ENCODE peak calls at places on chromosome 16, in seven cellular contexts. S is PC-9; Q is cardiac fibroblast; Y is testis; M is sigmoid colon; C is AG10803; O is CD8-positive, alpha-beta T cell. G is an unnamed sample.
A peak's percentile ranks its signal among the peaks of the same experiment; 100 is the strongest.

GRCh38 chr16:30678586-30678970 is 20.3 kb downstream of the FBRS start:
- DNase-seq in S (no peak), Q (no peak), Y (no peak), M (no peak), C (no peak), O (no peak), G (no peak)

GRCh38 chr16:27355610-27356009 is 41.8 kb downstream of the IL4R start:
- DNase-seq in S (no peak), Q (peak; percentile 71), Y (peak; percentile 77), M (peak; percentile 82), C (peak; percentile 37), O (no peak), G (no peak)

GRCh38 chr16:87765473-87765775 is 362 bp downstream of the KLHDC4 start:
- DNase-seq in S (no peak), Q (no peak), Y (no peak), M (no peak), C (no peak), O (peak; percentile 77), G (no peak)

GRCh38 chr16:18932243-18932997 is 6.2 kb upstream of the SMG1 start:
- DNase-seq in S (no peak), Q (peak; percentile 80), Y (no peak), M (no peak), C (peak; percentile 75), O (no peak), G (peak; percentile 4)

GRCh38 chr16:70737377-70738082 is 51.7 kb upstream of the MTSS2 start:
- DNase-seq in S (no peak), Q (peak; percentile 59), Y (no peak), M (peak; percentile 91), C (peak; percentile 99), O (peak; percentile 88), G (peak; percentile 78)

GRCh38 chr16:50169555-50170096 is 16.5 kb downstream of the TENT4B start:
- DNase-seq in S (no peak), Q (no peak), Y (no peak), M (no peak), C (no peak), O (no peak), G (no peak)

GRCh38 chr16:4637501-4638166 is 13.0 kb downstream of the MGRN1 start:
- DNase-seq in S (no peak), Q (no peak), Y (no peak), M (no peak), C (no peak), O (no peak), G (no peak)

GRCh38 chr16:52471650-52472370 is 75.1 kb downstream of the TOX3 start:
- DNase-seq in S (no peak), Q (no peak), Y (no peak), M (no peak), C (no peak), O (no peak), G (no peak)

GRCh38 chr16:3950343-3951193 is 70.1 kb upstream of the CREBBP start:
- DNase-seq in S (no peak), Q (peak; percentile 98), Y (peak; percentile 85), M (peak; percentile 95), C (peak; percentile 99), O (no peak), G (peak; percentile 95)

GRCh38 chr16:74774223-74775139 is at the start of gene FA2H:
- DNase-seq in S (peak; percentile 84), Q (no peak), Y (peak; percentile 84), M (peak; percentile 73), C (no peak), O (peak; percentile 64), G (no peak)

GRCh38 chr16:29198231-29198630 is 208.3 kb downstream of the NPIPB11 start:
- DNase-seq in S (no peak), Q (no peak), Y (no peak), M (no peak), C (no peak), O (no peak), G (no peak)

GRCh38 chr16:15644306-15644961 is 1.5 kb upstream of the MARF1 start:
- DNase-seq in S (no peak), Q (no peak), Y (no peak), M (no peak), C (peak; percentile 63), O (no peak), G (no peak)

GRCh38 chr16:79628501-79628975 is 28.0 kb upstream of the MAF start:
- DNase-seq in S (peak; percentile 39), Q (peak; percentile 82), Y (no peak), M (no peak), C (no peak), O (no peak), G (peak; percentile 25)

GRCh38 chr16:4882633-4883285 is 35.5 kb downstream of the UBN1 start:
- DNase-seq in S (peak; percentile 93), Q (peak; percentile 59), Y (peak; percentile 36), M (no peak), C (peak; percentile 20), O (no peak), G (peak; percentile 33)

GRCh38 chr16:3444032-3444388 is 530 bp downstream of the NAA60 start:
- DNase-seq in S (no peak), Q (peak; percentile 86), Y (peak; percentile 49), M (no peak), C (peak; percentile 79), O (no peak), G (peak; percentile 47)

GRCh38 chr16:48907906-48908634 is 298.1 kb upstream of the N4BP1 start:
- DNase-seq in S (no peak), Q (no peak), Y (no peak), M (no peak), C (no peak), O (no peak), G (no peak)

GRCh38 chr16:70163596-70163995 is 10.0 kb upstream of the CLEC18C start:
- DNase-seq in S (peak; percentile 17), Q (no peak), Y (peak; percentile 12), M (no peak), C (no peak), O (peak; percentile 48), G (no peak)

GRCh38 chr16:896261-897199 is 74.3 kb downstream of the LMF1 start:
- DNase-seq in S (no peak), Q (no peak), Y (no peak), M (no peak), C (no peak), O (no peak), G (no peak)

GRCh38 chr16:19997264-19997663 is 76.4 kb downstream of the GPR139 start:
- DNase-seq in S (no peak), Q (no peak), Y (no peak), M (no peak), C (no peak), O (no peak), G (no peak)

GRCh38 chr16:75296606-75297005 is 45.2 kb upstream of the BCAR1 start:
- DNase-seq in S (no peak), Q (peak; percentile 51), Y (peak; percentile 90), M (peak; percentile 71), C (peak; percentile 53), O (no peak), G (no peak)

GRCh38 chr16:27503662-27504061 is 46.1 kb downstream of the GTF3C1 start:
- DNase-seq in S (no peak), Q (no peak), Y (no peak), M (no peak), C (no peak), O (no peak), G (no peak)

GRCh38 chr16:87442581-87442966 is 50.2 kb downstream of the ZCCHC14 start:
- DNase-seq in S (no peak), Q (no peak), Y (no peak), M (no peak), C (no peak), O (no peak), G (no peak)

GRCh38 chr16:29900102-29900887 is at the start of gene ASPHD1:
- DNase-seq in S (peak; percentile 62), Q (peak; percentile 76), Y (peak; percentile 80), M (peak; percentile 77), C (peak; percentile 76), O (peak; percentile 85), G (peak; percentile 62)

GRCh38 chr16:56972898-56973689 is 11.3 kb downstream of the CETP start:
- DNase-seq in S (no peak), Q (no peak), Y (no peak), M (no peak), C (no peak), O (no peak), G (no peak)

GRCh38 chr16:10122546-10122945 is 59.7 kb downstream of the GRIN2A start:
- DNase-seq in S (no peak), Q (peak; percentile 11), Y (peak; percentile 24), M (no peak), C (no peak), O (no peak), G (no peak)

GRCh38 chr16:84519855-84520254 is 15.4 kb upstream of the MEAK7 start:
- DNase-seq in S (no peak), Q (no peak), Y (no peak), M (no peak), C (no peak), O (no peak), G (no peak)

GRCh38 chr16:89361756-89362155 is 128.6 kb downstream of the ANKRD11 start:
- DNase-seq in S (no peak), Q (no peak), Y (no peak), M (no peak), C (no peak), O (no peak), G (no peak)
- H3K4me3 ChIP-seq in S (no peak overlapping the region), Q (no peak overlapping the region), Y (no peak overlapping the region), M (no peak overlapping the region), C (no peak overlapping the region), O (peak overlapping the region; percentile 16), G (no peak overlapping the region)

GRCh38 chr16:58212824-58213655 is 15.1 kb upstream of the CSNK2A2 start:
- DNase-seq in S (no peak), Q (no peak), Y (no peak), M (no peak), C (no peak), O (no peak), G (no peak)
- H3K4me3 ChIP-seq in S (no peak overlapping the region), Q (no peak overlapping the region), Y (no peak overlapping the region), M (no peak overlapping the region), C (no peak overlapping the region), O (no peak overlapping the region), G (no peak overlapping the region)

DNA sequence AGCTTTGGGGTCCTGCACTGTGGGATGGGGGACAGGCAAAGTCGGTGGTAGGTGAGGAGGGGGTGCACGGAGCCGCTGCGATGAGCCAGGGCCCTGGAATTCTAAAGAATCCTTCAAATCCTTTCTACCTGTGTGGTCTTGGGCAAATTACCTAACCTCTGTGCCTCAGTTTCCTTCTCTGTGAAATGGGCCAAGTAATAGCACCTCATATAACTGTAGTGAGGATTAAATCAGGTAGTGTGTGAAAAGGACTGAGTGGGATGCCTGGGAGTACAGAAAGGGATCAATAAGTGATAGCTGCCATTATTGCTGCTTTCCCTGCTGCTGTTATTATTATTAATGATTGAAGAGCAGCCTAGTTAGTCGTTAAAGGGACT is 929 bp downstream of the SCNN1G start:
- DNase-seq in S (no peak), Q (no peak), Y (no peak), M (no peak), C (no peak), O (no peak), G (no peak)
- H3K4me3 ChIP-seq in S (peak overlapping the region; percentile 81), Q (no peak overlapping the region), Y (no peak overlapping the region), M (peak overlapping the region; percentile 45), C (no peak overlapping the region), O (no peak overlapping the region), G (no peak overlapping the region)

DNA sequence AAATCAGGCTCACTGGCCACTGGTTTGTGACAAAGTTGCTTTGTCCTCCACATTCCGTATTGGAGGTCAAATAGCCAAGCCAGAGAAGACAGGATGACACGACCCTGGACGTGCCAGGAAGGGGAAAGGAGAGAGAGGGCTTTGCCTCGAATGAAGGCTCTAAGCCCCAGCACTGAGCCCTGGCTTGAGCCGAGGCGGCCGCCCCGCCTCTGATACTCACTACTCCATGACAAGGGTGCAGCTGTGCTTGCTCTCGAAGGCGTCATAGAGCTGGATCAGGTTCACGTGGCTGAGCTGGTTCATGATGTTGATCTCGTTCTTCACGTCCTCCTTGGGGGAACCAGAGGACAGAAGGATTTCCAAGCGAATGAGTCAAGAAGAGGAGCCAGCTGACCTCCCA is 19.3 kb downstream of the MYLK3 start:
- DNase-seq in S (no peak), Q (no peak), Y (peak; percentile 10), M (no peak), C (no peak), O (no peak), G (no peak)
- H3K4me3 ChIP-seq in S (no peak overlapping the region), Q (no peak overlapping the region), Y (no peak overlapping the region), M (no peak overlapping the region), C (no peak overlapping the region), O (no peak overlapping the region), G (no peak overlapping the region)

G was measured in skeletal muscle cell.